ENCODE peak calls at places on chromosomes 13 and 19, in eight cellular contexts. K is heart left ventricle; I is CD8-positive, alpha-beta T cell; H is aorta; C is A673; P is naive thymus-derived CD4-positive, alpha-beta T cell; E is uterus; D is cardiac muscle cell. U is an unnamed sample. For H3K4me1, the result is how much of the 10 kb centered on the place peaks cover.

GRCh38 chr19:50978772-50979390 is 4.8 kb downstream of the KLK7 start:
- DNase-seq in C (no peak), E (no peak), D (no peak), P (no peak), H (no peak), I (no peak), K (no peak), U (no peak)

GRCh38 chr13:79432992-79433391 is 26.9 kb upstream of the RBM26 start:
- DNase-seq in E (no peak), P (no peak), H (no peak), K (no peak), C (no peak), I (no peak), D (no peak), U (no peak)

GRCh38 chr13:48477191-48477855 is 55.6 kb downstream of the RCBTB2 start:
- DNase-seq in E (no peak), C (no peak), H (no peak), K (no peak), P (no peak), D (no peak), I (no peak), U (no peak)

GRCh38 chr13:64505511-64505910 is 2724.6 kb downstream of the PCDH9 start:
- DNase-seq in I (no peak), K (no peak), E (no peak), D (peak), P (no peak), C (no peak), H (no peak), U (peak)

GRCh38 chr19:11887618-11888531 is at the start of gene ZNF69:
- DNase-seq in H (peak), C (peak), K (peak), P (peak), E (peak), D (peak), I (peak), U (peak)

GRCh38 chr19:1512671-1513491 is at the start of gene ADAMTSL5:
- DNase-seq in C (no peak), K (peak), I (peak), P (peak), E (peak), D (peak), H (peak), U (peak)

GRCh38 chr13:73880365-73880764 is 253.8 kb downstream of the KLF12 start:
- DNase-seq in C (no peak), E (no peak), I (no peak), P (no peak), K (no peak), H (no peak), D (peak), U (peak)

GRCh38 chr19:35031072-35031881 is 1.0 kb downstream of the SCN1B start:
- DNase-seq in C (peak), E (peak), D (peak), P (no peak), H (no peak), I (no peak), K (no peak), U (peak)

GRCh38 chr19:48568345-48568886 is 16.4 kb downstream of the SULT2B1 start:
- DNase-seq in P (no peak), E (peak), D (peak), I (no peak), K (peak), H (peak), C (peak), U (peak)

GRCh38 chr19:44777715-44778347 is at the start of gene CBLC:
- DNase-seq in I (no peak), H (no peak), D (no peak), C (no peak), E (no peak), K (no peak), P (no peak), U (no peak)

GRCh38 chr19:19465436-19466070 is 49.8 kb downstream of the TSSK6 start:
- DNase-seq in D (no peak), P (no peak), C (no peak), H (no peak), E (no peak), I (no peak), K (peak), U (no peak)

GRCh38 chr13:44244288-44244687 is 129.3 kb upstream of the SERP2 start:
- DNase-seq in H (no peak), D (peak), C (no peak), E (no peak), K (no peak), P (no peak), I (no peak), U (peak)

GRCh38 chr13:112441779-112442310 is 65.7 kb downstream of the SPACA7 start:
- DNase-seq in C (no peak), D (no peak), E (no peak), K (no peak), I (no peak), P (no peak), H (no peak), U (no peak)

GRCh38 chr19:6543866-6544347 is 13.1 kb downstream of the TNFSF9 start:
- DNase-seq in K (no peak), H (no peak), I (peak), D (no peak), P (no peak), E (no peak), C (no peak), U (no peak)

GRCh38 chr19:57773488-57773887 is 4.0 kb downstream of the ZNF586 start:
- DNase-seq in I (no peak), K (no peak), H (no peak), P (no peak), E (no peak), D (no peak), C (no peak), U (no peak)
- H3K4me1 ChIP-seq in I (under half), K (under half), H (under half), P (under half), E (under half), D (under half), C (under half), U (under half)

GRCh38 chr13:113607477-113608245 is 23.1 kb downstream of the TFDP1 start:
- DNase-seq in P (no peak), C (no peak), E (no peak), D (no peak), I (no peak), H (no peak), K (peak), U (no peak)
- H3K4me1 ChIP-seq in P (under half), C (under half), E (under half), D (under half), I (under half), H (under half), K (under half), U (under half)

GRCh38 chr19:39333507-39333906 is 2.3 kb downstream of the GMFG start:
- DNase-seq in K (no peak), H (peak), I (no peak), D (no peak), P (no peak), C (no peak), E (no peak), U (no peak)
- H3K4me1 ChIP-seq in K (under half), H (under half), I (half or more), D (under half), P (half or more), C (under half), E (under half), U (under half)

GRCh38 chr19:17070912-17071311 is 4.3 kb downstream of the HAUS8 start:
- DNase-seq in D (no peak), C (no peak), H (no peak), E (no peak), I (no peak), P (no peak), K (no peak), U (no peak)
- H3K4me1 ChIP-seq in D (under half), C (under half), H (under half), E (under half), I (under half), P (under half), K (under half), U (under half)